ENCODE peak calls at places on chromosomes 13 and 19, in five cellular contexts. F, H, M, K and X are unnamed samples. For H3K27me3, the result is how much of the 10 kb centered on the place peaks cover.

GRCh38 chr19:38792250-38793111 is 3.5 kb downstream of the LGALS7B start:
- DNase-seq in F (no peak), H (peak), M (peak), K (no peak), X (no peak)

GRCh38 chr19:43639507-43640423 is at the start of gene CADM4:
- DNase-seq in F (no peak), H (no peak), M (peak), K (no peak), X (no peak)

GRCh38 chr13:59480398-59480797 is 683.3 kb downstream of the DIAPH3 start:
- DNase-seq in F (no peak), H (no peak), M (no peak), K (no peak), X (no peak)

GRCh38 chr13:59144700-59145099 is 1019.0 kb downstream of the DIAPH3 start:
- DNase-seq in F (no peak), H (no peak), M (no peak), K (no peak), X (no peak)

GRCh38 chr19:47595937-47596336 is 13.0 kb upstream of the BICRA start:
- DNase-seq in F (no peak), H (no peak), M (no peak), K (no peak), X (no peak)

GRCh38 chr19:10006335-10006708 is 4.0 kb downstream of the COL5A3 start:
- DNase-seq in F (no peak), H (no peak), M (peak), K (no peak), X (no peak)

GRCh38 chr19:1943661-1944087 is 2.7 kb downstream of the CSNK1G2 start:
- DNase-seq in F (no peak), H (no peak), M (no peak), K (no peak), X (no peak)

GRCh38 chr19:14118165-14119051 is 846 bp upstream of the PRKACA start:
- DNase-seq in F (no peak), H (peak), M (peak), K (no peak), X (peak)

GRCh38 chr13:106522112-106522511 is 13.3 kb downstream of the EFNB2 start:
- DNase-seq in F (no peak), H (no peak), M (no peak), K (no peak), X (no peak)

GRCh38 chr19:17079710-17080440 is 4.3 kb downstream of the MYO9B start:
- DNase-seq in F (peak), H (peak), M (peak), K (peak), X (peak)

GRCh38 chr19:511101-511841 is 4.0 kb downstream of the TPGS1 start:
- DNase-seq in F (peak), H (peak), M (no peak), K (peak), X (no peak)

GRCh38 chr19:17136026-17136425 is 60.4 kb downstream of the MYO9B start:
- DNase-seq in F (no peak), H (no peak), M (no peak), K (no peak), X (no peak)

GRCh38 chr13:45321230-45321629 is 19.8 kb downstream of the TPT1 start:
- DNase-seq in F (no peak), H (no peak), M (no peak), K (no peak), X (no peak)

GRCh38 chr19:44735011-44735410 is 13.5 kb upstream of the BCL3 start:
- DNase-seq in F (no peak), H (no peak), M (no peak), K (no peak), X (no peak)

GRCh38 chr19:45153339-45154063 is 7.3 kb downstream of the NKPD1 start:
- DNase-seq in F (no peak), H (no peak), M (peak), K (no peak), X (no peak)

GRCh38 chr13:34361528-34361927 is 543.6 kb downstream of the RFC3 start:
- DNase-seq in F (no peak), H (no peak), M (no peak), K (no peak), X (no peak)

GRCh38 chr13:33228645-33229445 is 56.7 kb downstream of the STARD13 start:
- DNase-seq in F (peak), H (no peak), M (no peak), K (peak), X (peak)

GRCh38 chr13:85148009-85148408 is 651.2 kb downstream of the SLITRK6 start:
- DNase-seq in F (no peak), H (no peak), M (no peak), K (no peak), X (no peak)

GRCh38 chr19:24000656-24001055 is 86.0 kb downstream of the ZNF726 start:
- DNase-seq in F (no peak), H (no peak), M (no peak), K (no peak), X (no peak)

GRCh38 chr13:109941951-109942350 is 155.6 kb upstream of the IRS2 start:
- DNase-seq in F (no peak), H (no peak), M (no peak), K (no peak), X (no peak)

GRCh38 chr13:105799155-105799554 is 736.3 kb downstream of the EFNB2 start:
- DNase-seq in F (no peak), H (no peak), M (no peak), K (no peak), X (no peak)

GRCh38 chr19:41548954-41549688 is 26.8 kb upstream of the CEACAM21 start:
- DNase-seq in F (no peak), H (no peak), M (no peak), K (peak), X (no peak)

GRCh38 chr13:55815458-55816033 is 1325.2 kb upstream of the PRR20A start:
- DNase-seq in F (no peak), H (no peak), M (no peak), K (no peak), X (no peak)

GRCh38 chr19:1177322-1178114 is 3.5 kb upstream of the SBNO2 start:
- DNase-seq in F (peak), H (no peak), M (no peak), K (peak), X (peak)

GRCh38 chr13:80695841-80696240 is 354.9 kb upstream of the SPRY2 start:
- DNase-seq in F (no peak), H (no peak), M (no peak), K (no peak), X (no peak)

GRCh38 chr13:110015253-110015652 is 228.9 kb upstream of the IRS2 start:
- DNase-seq in F (no peak), H (no peak), M (peak), K (no peak), X (no peak)

GRCh38 chr19:48290341-48290922 is 20.6 kb downstream of the ZNF114 start:
- DNase-seq in F (no peak), H (no peak), M (no peak), K (no peak), X (peak)

GRCh38 chr19:40228371-40228770 is 1.9 kb upstream of the CCNP start:
- DNase-seq in F (no peak), H (no peak), M (no peak), K (no peak), X (no peak)

GRCh38 chr13:106103779-106104178 is 431.7 kb downstream of the EFNB2 start:
- DNase-seq in F (peak), H (no peak), M (no peak), K (no peak), X (peak)

GRCh38 chr19:51203941-51204720 is 20.7 kb upstream of the CD33 start:
- DNase-seq in F (no peak), H (no peak), M (no peak), K (no peak), X (no peak)

GRCh38 chr19:54186351-54186750 is 3.0 kb downstream of the MBOAT7 start:
- DNase-seq in F (no peak), H (no peak), M (no peak), K (no peak), X (no peak)

GRCh38 chr19:56316728-56317127 is 2.1 kb upstream of the ZSCAN5A start:
- DNase-seq in F (no peak), H (no peak), M (no peak), K (no peak), X (no peak)

GRCh38 chr13:48403151-48403631 is 9.7 kb downstream of the LPAR6 start:
- DNase-seq in F (no peak), H (peak), M (no peak), K (no peak), X (no peak)

GRCh38 chr19:29525901-29526729 is at the start of gene VSTM2B:
- DNase-seq in F (no peak), H (no peak), M (no peak), K (no peak), X (no peak)
- TF ChIP-seq CTCF in F (no peak), H (no peak), M (no peak), K (no peak), X (no peak)

GRCh38 chr13:41500501-41500900 is 43.2 kb downstream of the RGCC start:
- DNase-seq in F (no peak), H (peak), M (peak), K (peak), X (no peak)
- H3K4me3 ChIP-seq in F (no peak), H (no peak), M (no peak), K (no peak), X (no peak)

DNA sequence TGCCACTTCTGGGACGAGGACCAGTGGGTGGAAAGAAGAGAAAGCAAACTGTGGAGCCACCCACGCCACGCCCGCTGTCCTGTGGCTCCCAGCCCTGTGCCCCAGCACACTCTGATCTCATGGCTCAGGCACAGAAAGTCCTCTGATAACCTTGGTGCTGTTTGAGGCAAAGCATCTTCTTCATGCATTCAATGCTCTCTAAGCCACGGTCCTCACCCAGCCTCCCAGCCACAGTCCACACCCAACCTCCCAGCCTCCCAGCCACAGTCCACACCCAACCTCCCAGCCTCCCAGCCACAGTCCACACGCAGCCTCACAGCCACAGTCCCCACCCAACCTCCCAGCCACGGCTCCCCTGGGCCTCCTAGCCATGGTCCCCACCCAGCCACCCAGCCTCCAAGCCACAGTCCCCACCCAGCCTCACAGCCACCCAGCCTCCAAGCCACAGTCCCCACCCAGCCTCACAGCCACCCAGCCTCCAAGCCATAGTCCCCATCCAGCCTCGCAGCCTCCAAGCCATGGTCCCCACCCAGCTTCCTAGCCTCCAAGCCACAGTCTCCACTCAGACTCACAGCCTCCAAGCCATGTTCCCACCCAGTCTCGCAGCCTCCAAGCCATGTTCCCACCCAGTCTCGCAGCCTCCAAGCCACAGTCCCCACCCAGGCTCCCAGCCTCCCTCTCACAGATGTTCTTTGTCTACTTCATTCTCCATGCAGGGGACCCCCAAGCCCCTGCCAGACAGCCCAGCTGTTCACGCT is 74.9 kb downstream of the SOX1 start:
- DNase-seq in F (no peak), H (no peak), M (no peak), K (no peak), X (no peak)
- H3K27me3 ChIP-seq in F (under half), H (under half), M (half or more), K (under half), X (under half)

GRCh38 chr19:33832633-33833032 is 36.0 kb downstream of the KCTD15 start:
- DNase-seq in F (no peak), H (no peak), M (no peak), K (no peak), X (no peak)

GRCh38 chr19:33828266-33829075 is 31.8 kb downstream of the KCTD15 start:
- DNase-seq in F (no peak), H (no peak), M (no peak), K (no peak), X (no peak)

GRCh38 chr19:33826521-33826920 is 29.9 kb downstream of the KCTD15 start:
- DNase-seq in F (no peak), H (no peak), M (no peak), K (no peak), X (no peak)

GRCh38 chr19:33830264-33830663 is 33.6 kb downstream of the KCTD15 start:
- DNase-seq in F (no peak), H (no peak), M (no peak), K (no peak), X (no peak)

DNA sequence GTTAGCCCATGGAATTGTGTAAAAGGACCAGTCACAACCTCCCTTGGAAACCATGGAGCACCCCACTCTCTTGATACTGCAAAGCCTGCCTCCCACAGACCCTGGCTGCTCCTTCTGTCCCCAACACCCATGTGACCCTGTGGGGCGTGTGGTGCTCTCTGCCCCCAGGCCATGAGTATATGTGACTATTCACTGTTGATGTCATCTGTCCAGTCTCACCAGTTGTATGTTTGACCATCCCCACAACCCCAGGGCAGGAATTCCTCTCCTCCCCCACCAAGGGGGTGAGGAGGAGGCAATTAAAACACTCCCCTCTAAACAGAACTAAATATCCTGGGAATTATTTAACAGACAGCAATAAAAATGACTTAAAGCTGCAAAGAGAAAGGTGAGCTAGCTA is 35.2 kb downstream of the KCTD15 start:
- DNase-seq in F (no peak), H (no peak), M (no peak), K (no peak), X (no peak)
- TF ChIP-seq CTCF in F (no peak), H (no peak), M (no peak), K (no peak), X (no peak)

GRCh38 chr13:87398047-87398446 is 273.1 kb upstream of the SLITRK5 start:
- DNase-seq in F (no peak), H (no peak), M (no peak), K (no peak), X (no peak)
- H3K4me3 ChIP-seq in F (no peak), H (no peak), M (no peak), K (no peak), X (no peak)

DNA sequence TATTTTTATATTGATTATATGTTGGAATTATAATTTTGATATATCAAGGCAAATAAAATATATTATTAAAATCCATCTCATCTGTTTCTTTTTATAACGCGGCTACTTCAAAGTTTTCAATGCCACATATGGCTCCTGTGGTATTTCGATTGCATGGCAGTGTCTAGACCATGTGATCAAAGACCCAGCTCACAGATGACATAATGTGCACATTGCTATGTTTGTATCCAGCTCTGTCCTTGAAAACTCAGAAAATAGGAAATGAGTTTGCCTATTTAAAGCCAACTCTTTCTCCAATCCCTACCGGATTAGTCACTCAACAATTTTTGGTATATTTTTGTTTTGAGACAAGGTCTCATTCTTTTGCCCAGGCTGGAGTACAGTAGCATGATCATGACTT is 26.2 kb downstream of the TMTC4 start:
- DNase-seq in F (no peak), H (no peak), M (no peak), K (no peak), X (no peak)
- H3K27me3 ChIP-seq in F (under half), H (under half), M (under half), K (under half), X (under half)

GRCh38 chr19:30132312-30133075 is 190.5 kb downstream of the URI1 start:
- DNase-seq in F (no peak), H (no peak), M (no peak), K (no peak), X (no peak)
- TF ChIP-seq CTCF in F (no peak), H (no peak), M (no peak), K (no peak), X (no peak)

GRCh38 chr13:99227331-99227900 is 26.8 kb downstream of the UBAC2 start:
- DNase-seq in F (no peak), H (no peak), M (no peak), K (no peak), X (no peak)
- H3K4me3 ChIP-seq in F (no peak), H (no peak), M (no peak), K (no peak), X (no peak)

GRCh38 chr19:7775761-7776160 is 12.7 kb downstream of the CLEC4M start:
- DNase-seq in F (no peak), H (no peak), M (no peak), K (no peak), X (no peak)
- H3K27me3 ChIP-seq in F (under half), H (under half), M (half or more), K (half or more), X (under half)